ENCODE peak calls at places on chromosome 2, in eight cellular contexts. F is GM23248, D is hepatocyte, Z is neural progenitor cell, B is PC-3, K is MM.1S, P is SK-N-SH, S is HCT116. V is an unnamed sample.

GRCh38 chr2:54053830-54054229 is 61.6 kb upstream of the ACYP2 start:
- DNase-seq in K (peak; percentile 33), P (no peak), Z (no peak), S (no peak), B (no peak), D (no peak), F (no peak), V (peak; percentile 33)

GRCh38 chr2:216003876-216004275 is 9.5 kb downstream of the MREG start:
- DNase-seq in F (no peak), K (no peak), D (no peak), Z (no peak), S (no peak), P (no peak), B (no peak), V (no peak)

GRCh38 chr2:181234429-181235410 is 222.5 kb upstream of the ITGA4 start:
- DNase-seq in S (no peak), K (no peak), P (no peak), Z (no peak), B (no peak), D (no peak), F (no peak), V (no peak)

GRCh38 chr2:1618191-1618961 is 125.9 kb downstream of the PXDN start:
- DNase-seq in D (no peak), K (no peak), B (no peak), S (no peak), Z (no peak), P (no peak), F (no peak), V (no peak)

GRCh38 chr2:57180042-57180567 is 866.5 kb upstream of the VRK2 start:
- DNase-seq in D (no peak), P (no peak), K (no peak), S (no peak), F (peak; percentile 50), B (peak; percentile 8), Z (no peak), V (no peak)

GRCh38 chr2:158667567-158667966 is 127.5 kb upstream of the DAPL1 start:
- DNase-seq in Z (no peak), K (no peak), F (peak; percentile 70), S (no peak), B (peak; percentile 66), D (no peak), P (no peak), V (no peak)

GRCh38 chr2:5782103-5782502 is 89.9 kb downstream of the SOX11 start:
- DNase-seq in D (no peak), K (no peak), F (no peak), S (no peak), B (no peak), P (no peak), Z (no peak), V (no peak)

GRCh38 chr2:176126929-176127768 is 2.4 kb upstream of the HOXD8 start:
- DNase-seq in B (peak; percentile 78), K (peak; percentile 65), F (peak; percentile 80), D (peak; percentile 80), Z (peak; percentile 82), P (peak; percentile 63), S (no peak), V (peak; percentile 66)

GRCh38 chr2:164456599-164456998 is 164.7 kb downstream of the GRB14 start:
- DNase-seq in D (peak; percentile 22), F (no peak), K (no peak), B (no peak), S (no peak), P (peak; percentile 51), Z (no peak), V (no peak)

GRCh38 chr2:237910576-237911362 is 51.3 kb downstream of the RAMP1 start:
- DNase-seq in K (no peak), D (no peak), S (no peak), P (no peak), B (no peak), Z (no peak), F (no peak), V (no peak)

GRCh38 chr2:72326759-72327158 is 179.1 kb upstream of the CYP26B1 start:
- DNase-seq in P (no peak), S (no peak), B (peak; percentile 20), F (peak; percentile 33), K (no peak), Z (no peak), D (no peak), V (no peak)

GRCh38 chr2:45712538-45712937 is 61.1 kb downstream of the PRKCE start:
- DNase-seq in P (no peak), D (no peak), B (peak; percentile 38), Z (no peak), K (no peak), F (no peak), S (no peak), V (no peak)

GRCh38 chr2:12493031-12493513 is 223.7 kb upstream of the TRIB2 start:
- DNase-seq in P (no peak), Z (no peak), S (no peak), B (peak; percentile 84), D (peak; percentile 34), F (peak; percentile 86), K (no peak), V (no peak)

GRCh38 chr2:156182132-156182531 is 150.4 kb downstream of the NR4A2 start:
- DNase-seq in S (peak; percentile 92), Z (no peak), B (peak; percentile 98), F (no peak), K (no peak), D (peak; percentile 78), P (no peak), V (no peak)

GRCh38 chr2:24580561-24580960 is 89.5 kb downstream of the NCOA1 start:
- DNase-seq in B (no peak), D (no peak), S (no peak), K (no peak), F (no peak), Z (no peak), P (no peak), V (no peak)

GRCh38 chr2:196160101-196160500 is 11.3 kb downstream of the STK17B start:
- DNase-seq in D (peak; percentile 36), F (peak; percentile 88), S (peak; percentile 57), K (peak; percentile 95), Z (peak; percentile 24), B (peak; percentile 95), P (no peak), V (peak; percentile 91)

GRCh38 chr2:133642831-133643230 is 74.6 kb upstream of the NCKAP5 start:
- DNase-seq in S (no peak), P (no peak), D (no peak), F (peak; percentile 49), B (no peak), K (peak; percentile 19), Z (no peak), V (no peak)

GRCh38 chr2:160974803-160975202 is 185.4 kb upstream of the TANK start:
- DNase-seq in P (no peak), F (peak; percentile 35), S (no peak), B (peak; percentile 64), K (no peak), D (no peak), Z (no peak), V (no peak)

GRCh38 chr2:120958623-120959366 is 223.1 kb downstream of the GLI2 start:
- DNase-seq in S (no peak), P (peak; percentile 66), F (peak; percentile 39), K (no peak), D (peak; percentile 34), B (no peak), Z (peak; percentile 82), V (peak; percentile 16)

GRCh38 chr2:105149272-105149671 is 92.3 kb upstream of the GPR45 start:
- DNase-seq in K (no peak), F (no peak), B (no peak), Z (no peak), D (no peak), S (no peak), P (no peak), V (no peak)

GRCh38 chr2:46644690-46645385 is 165.5 kb downstream of the TMEM247 start:
- DNase-seq in D (no peak), Z (no peak), P (no peak), B (peak; percentile 85), F (no peak), K (no peak), S (no peak), V (no peak)

GRCh38 chr2:115650827-115651226 is 1208.4 kb downstream of the DPP10 start:
- DNase-seq in D (no peak), K (no peak), B (no peak), S (no peak), F (no peak), P (no peak), Z (peak; percentile 12), V (no peak)
- H3K9me3 ChIP-seq in D (no peaks in the 10 kb centered on the region), K (no peaks in the 10 kb centered on the region), B (peaks cover 9% of the 10 kb centered on the region), S (peaks cover 18% of the 10 kb centered on the region), F (no peaks in the 10 kb centered on the region), P (peaks cover 4% of the 10 kb centered on the region), Z (no peaks in the 10 kb centered on the region), V (no peaks in the 10 kb centered on the region)

GRCh38 chr2:30511122-30512083 is 64.4 kb downstream of the LCLAT1 start:
- DNase-seq in S (peak; percentile 57), P (peak; percentile 24), D (peak; percentile 21), F (peak; percentile 70), K (no peak), Z (no peak), B (peak; percentile 51), V (no peak)
- TF ChIP-seq EZH2phosphoT487 in S (no peak), P (no peak), D (no peak), F (no peak), K (no peak), Z (no peak), B (no peak), V (no peak)

GRCh38 chr2:186229265-186229664 is 256.8 kb upstream of the ZC3H15 start:
- DNase-seq in Z (no peak), F (no peak), P (no peak), K (no peak), B (no peak), D (no peak), S (no peak), V (no peak)
- H3K9me3 ChIP-seq in Z (peaks cover 11% of the 10 kb centered on the region), F (no peaks in the 10 kb centered on the region), P (no peaks in the 10 kb centered on the region), K (no peaks in the 10 kb centered on the region), B (no peaks in the 10 kb centered on the region), D (peaks cover 7% of the 10 kb centered on the region), S (no peaks in the 10 kb centered on the region), V (no peaks in the 10 kb centered on the region)

DNA sequence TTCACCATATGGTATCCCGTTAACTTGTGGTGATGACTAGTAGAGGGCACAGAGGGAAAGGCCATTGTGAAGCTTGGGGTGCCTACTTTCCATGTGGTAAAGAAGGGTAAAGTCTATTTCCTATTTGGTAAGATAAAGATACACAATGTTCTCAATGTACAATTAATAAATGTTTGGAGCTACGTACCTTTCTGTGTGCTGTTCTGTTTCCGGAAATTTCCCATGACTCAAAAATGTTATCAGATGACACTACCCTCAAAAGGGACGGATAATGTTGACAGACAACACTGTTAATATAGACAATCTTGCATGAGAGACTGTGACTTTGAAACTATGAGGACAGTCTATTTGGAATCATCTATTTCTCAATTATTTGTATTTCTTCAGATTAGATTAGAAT is 4.2 kb upstream of the SULT1C3 start:
- DNase-seq in K (no peak), B (no peak), D (no peak), F (no peak), S (no peak), Z (no peak), P (no peak), V (no peak)
- TF ChIP-seq EZH2phosphoT487 in K (no peak), B (no peak), D (no peak), F (no peak), S (no peak), Z (no peak), P (no peak), V (no peak)

DNA sequence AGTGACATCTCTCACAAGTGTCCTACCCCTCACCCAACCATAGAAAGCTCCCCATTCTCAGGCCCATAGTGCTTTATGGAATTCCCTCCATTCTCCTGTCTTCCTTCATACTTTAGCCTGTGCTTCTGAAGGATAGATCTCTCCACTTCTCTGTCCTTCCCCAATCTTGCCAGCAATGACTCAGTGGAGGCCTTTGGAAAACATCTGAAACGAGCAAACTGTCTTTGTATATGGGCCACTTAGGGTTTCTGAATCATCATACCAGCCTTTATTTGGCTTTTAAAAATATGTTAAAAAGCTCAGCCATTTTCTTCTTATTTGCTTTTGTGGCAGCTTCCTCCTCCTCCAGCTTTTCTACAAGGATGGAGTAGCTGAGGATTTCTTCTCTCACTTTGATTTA is 65.6 kb upstream of the ZNF385B start:
- DNase-seq in P (no peak), K (no peak), F (peak; percentile 30), D (no peak), Z (no peak), B (no peak), S (no peak), V (no peak)
- H3K9me3 ChIP-seq in P (peaks cover 5% of the 10 kb centered on the region), K (no peaks in the 10 kb centered on the region), F (no peaks in the 10 kb centered on the region), D (no peaks in the 10 kb centered on the region), Z (peaks cover 12% of the 10 kb centered on the region), B (peaks cover 5% of the 10 kb centered on the region), S (no peaks in the 10 kb centered on the region), V (peaks cover 37% of the 10 kb centered on the region)

V was measured in OCI-LY7.